ENCODE peak calls at places on chromosomes 3 and 15, in four cellular contexts. H is GM23338, G is fibroblast of mammary gland, T is GM12878. F is an unnamed sample.

GRCh38 chr3:186826978-186827857 is 15.3 kb upstream of the ADIPOQ start:
- DNase-seq in T (no peak), G (peak), H (peak), F (peak)

GRCh38 chr3:107212709-107213664 is 164.3 kb upstream of the CCDC54 start:
- DNase-seq in T (no peak), G (no peak), H (no peak), F (no peak)

GRCh38 chr3:71186816-71187215 is 396.7 kb downstream of the FOXP1 start:
- DNase-seq in G (no peak), H (no peak), T (no peak), F (no peak)

GRCh38 chr3:112778298-112779008 is 68.2 kb downstream of the CD200R1L start:
- DNase-seq in T (no peak), H (no peak), G (peak), F (peak)

GRCh38 chr3:106399773-106400172 is 531.0 kb upstream of the CBLB start:
- DNase-seq in G (no peak), H (no peak), T (no peak), F (no peak)

GRCh38 chr15:77504310-77504709 is 83.6 kb downstream of the HMG20A start:
- DNase-seq in G (no peak), H (no peak), T (no peak), F (no peak)

GRCh38 chr15:67096536-67097294 is 31.3 kb downstream of the SMAD3 start:
- DNase-seq in H (no peak), G (peak), T (no peak), F (peak)

GRCh38 chr15:31133890-31134289 is 32.4 kb upstream of the TRPM1 start:
- DNase-seq in H (no peak), T (no peak), G (no peak), F (no peak)

GRCh38 chr3:38374221-38374620 is 27.6 kb downstream of the XYLB start:
- DNase-seq in G (no peak), H (no peak), T (no peak), F (peak)

GRCh38 chr3:139326131-139326530 is 17.7 kb upstream of the MRPS22 start:
- DNase-seq in H (no peak), G (no peak), T (no peak), F (no peak)

GRCh38 chr15:73746883-73747282 is 6.3 kb downstream of the INSYN1 start:
- DNase-seq in H (no peak), G (no peak), T (no peak), F (no peak)

GRCh38 chr3:17088602-17089313 is 204.0 kb downstream of the PLCL2 start:
- DNase-seq in H (no peak), G (no peak), T (no peak), F (no peak)

GRCh38 chr3:98602078-98602678 is 8.8 kb upstream of the CPOX start:
- DNase-seq in H (peak), G (peak), T (peak), F (peak)

GRCh38 chr3:65545429-65545828 is 493.3 kb downstream of the MAGI1 start:
- DNase-seq in G (peak), H (no peak), T (no peak), F (no peak)

GRCh38 chr3:25495726-25496125 is 67.7 kb downstream of the RARB start:
- DNase-seq in G (peak), T (no peak), H (no peak), F (no peak)

GRCh38 chr15:43920815-43921214 is 94.0 kb downstream of the WDR76 start:
- DNase-seq in T (no peak), H (no peak), G (no peak), F (no peak)

GRCh38 chr3:40152482-40153133 is 156.9 kb upstream of the EIF1B start:
- DNase-seq in T (no peak), H (no peak), G (no peak), F (no peak)

GRCh38 chr3:171806200-171807128 is 3.8 kb downstream of the PLD1 start:
- DNase-seq in G (peak), T (no peak), H (no peak), F (peak)

GRCh38 chr15:46129145-46129544 is 494.3 kb downstream of the SQOR start:
- DNase-seq in H (no peak), T (no peak), G (no peak), F (no peak)

GRCh38 chr15:50051811-50052419 is 67.1 kb downstream of the ATP8B4 start:
- DNase-seq in T (no peak), H (peak), G (peak), F (peak)

GRCh38 chr3:123628996-123629746 is 44.3 kb upstream of the HACD2 start:
- DNase-seq in T (no peak), G (no peak), H (no peak), F (no peak)

GRCh38 chr3:123626881-123627280 is 42.0 kb upstream of the HACD2 start:
- DNase-seq in T (no peak), G (no peak), H (no peak), F (no peak)

GRCh38 chr3:123632161-123632655 is 47.4 kb upstream of the HACD2 start:
- DNase-seq in T (no peak), G (no peak), H (peak), F (no peak)

GRCh38 chr3:123627673-123628670 is 43.1 kb upstream of the HACD2 start:
- DNase-seq in G (no peak), T (no peak), H (no peak), F (no peak)

GRCh38 chr3:123629747-123630047 is 44.8 kb upstream of the HACD2 start:
- DNase-seq in H (peak), T (no peak), G (no peak), F (no peak)
- TF ChIP-seq CTCF in H (peak), T (no peak), G (no peak), F (no peak)

GRCh38 chr3:170421758-170422157 is 3.1 kb downstream of the CLDN11 start:
- DNase-seq in G (no peak), T (no peak), H (no peak), F (no peak)

GRCh38 chr3:170421147-170421641 is 2.5 kb downstream of the CLDN11 start:
- DNase-seq in T (no peak), H (no peak), G (peak), F (no peak)

GRCh38 chr3:170418422-170419300 is at the start of gene CLDN11:
- DNase-seq in T (no peak), G (peak), H (peak), F (no peak)

GRCh38 chr3:170420307-170420821 is 1.7 kb downstream of the CLDN11 start:
- DNase-seq in T (no peak), G (peak), H (peak), F (no peak)

DNA sequence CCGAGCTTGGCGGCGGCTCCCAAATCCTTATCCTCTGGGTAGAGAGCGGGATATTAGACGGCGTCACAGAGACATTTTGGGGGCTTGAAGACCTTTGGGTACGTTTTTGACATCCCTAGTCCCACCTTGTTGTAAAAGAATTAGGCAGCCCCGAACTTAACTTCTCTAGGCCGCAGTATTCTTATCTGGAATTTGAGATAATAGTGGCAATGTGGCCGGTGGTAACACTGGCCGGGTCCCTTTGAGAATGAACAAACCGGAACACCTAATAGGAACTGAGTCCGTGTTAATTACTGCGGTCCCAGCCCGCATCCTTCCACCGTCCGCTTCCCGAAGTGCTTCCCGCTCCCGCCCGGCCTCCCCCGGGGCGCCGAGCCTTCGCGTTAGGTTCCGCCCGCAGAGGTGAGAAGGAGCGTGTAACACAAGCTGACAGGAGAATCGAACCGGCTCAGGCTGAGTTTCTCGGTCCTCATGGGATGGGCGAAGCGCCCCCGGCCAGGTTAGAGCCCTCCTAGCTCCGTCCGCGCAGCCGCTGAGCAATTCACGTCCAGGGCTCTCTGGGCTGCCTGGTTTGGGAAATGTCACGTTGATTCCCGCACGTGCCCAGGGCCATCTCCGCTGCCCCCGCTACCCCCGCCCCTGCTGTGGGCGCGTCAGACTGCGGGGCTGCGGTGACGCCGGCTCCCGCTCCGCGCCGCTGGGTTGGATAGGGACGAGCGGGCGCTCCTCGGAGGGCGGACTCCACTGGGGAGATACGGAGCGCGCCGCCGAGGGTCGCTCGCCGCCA is 826 bp downstream of the CLDN11 start:
- DNase-seq in G (peak), H (peak), T (no peak), F (no peak)
- H3K4me3 ChIP-seq in G (peak), H (peak), T (no peak), F (no peak)

GRCh38 chr3:95184038-95184437 is 1121.2 kb downstream of the NSUN3 start:
- DNase-seq in T (no peak), H (no peak), G (no peak), F (peak)
- TF ChIP-seq CTCF in T (no peak), H (no peak), G (no peak), F (no peak)

DNA sequence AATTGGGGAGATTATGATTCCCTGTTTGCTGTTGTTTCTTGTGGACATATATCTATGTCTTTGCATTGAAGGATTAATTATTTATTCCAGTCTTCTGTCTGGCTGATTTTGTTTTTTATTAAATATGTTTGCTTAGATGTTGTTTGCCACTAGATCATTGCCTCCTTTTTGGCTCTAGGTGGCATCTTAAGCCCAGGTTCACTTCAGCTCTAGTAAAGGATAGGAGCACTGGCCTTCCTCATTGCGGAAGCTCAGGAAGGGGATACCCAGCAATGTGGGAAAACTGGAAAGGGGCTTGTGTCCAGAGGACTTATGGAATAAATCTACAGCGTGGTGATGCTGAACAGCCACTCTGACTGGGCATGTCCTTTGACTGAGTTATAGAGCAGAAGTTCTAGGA is 821.6 kb downstream of the PDCD6IP start:
- DNase-seq in T (no peak), G (no peak), H (peak), F (no peak)
- H3K4me3 ChIP-seq in T (no peak), G (no peak), H (no peak), F (no peak)

GRCh38 chr3:11853450-11853849 is 6.8 kb upstream of the TAMM41 start:
- DNase-seq in T (no peak), H (no peak), G (no peak), F (no peak)

GRCh38 chr3:11846281-11847034 is at the start of gene TAMM41:
- DNase-seq in T (peak), H (peak), G (peak), F (peak)

GRCh38 chr3:11847035-11847394 is 330 bp upstream of the TAMM41 start:
- DNase-seq in T (no peak), H (no peak), G (no peak), F (no peak)

GRCh38 chr3:11847607-11848006 is 922 bp upstream of the TAMM41 start:
- DNase-seq in G (no peak), T (no peak), H (no peak), F (no peak)

DNA sequence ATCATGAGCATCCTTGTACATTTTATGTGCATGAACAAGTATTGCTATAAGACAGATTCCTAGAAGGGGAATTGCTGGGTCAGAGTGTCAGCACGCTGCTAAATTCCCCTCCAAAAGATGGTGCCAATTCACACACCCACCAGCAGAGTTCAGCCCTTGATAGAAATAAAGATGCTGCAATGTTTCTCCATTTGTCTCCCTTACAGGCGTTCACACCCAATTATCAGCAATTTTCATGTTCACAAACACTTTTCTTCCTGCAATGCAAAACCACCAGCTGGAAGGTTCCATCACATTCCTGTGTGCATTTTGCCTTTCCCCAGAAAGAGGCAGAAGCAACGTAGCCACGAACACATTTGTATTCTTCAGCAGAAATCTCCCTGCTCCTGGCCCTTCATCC is 3.3 kb upstream of the TAMM41 start:
- DNase-seq in G (no peak), T (no peak), H (no peak), F (no peak)
- TF ChIP-seq CTCF in G (no peak), T (no peak), H (peak), F (no peak)

F was measured in NB4.